ENCODE peak calls at places on chromosomes 7 and 10, in eight cellular contexts. K is neural progenitor cell; R is naive thymus-derived CD4-positive, alpha-beta T cell; W is NCI-H2107; A is stimulated activated CD4-positive, alpha-beta T cell treated with anti-CD3 and anti-CD28 coated beads, Interleukin-1b, Interleukin-23, amount 100 ng/mL, for 24 hours; E is HT1080; L is SW 1271; U is NCI-H1436. F is an unnamed sample.

GRCh38 chr10:784759-785538 is 95.5 kb upstream of the DIP2C start:
- DNase-seq in U (peak; percentile 67), L (no peak), R (no peak), E (peak; percentile 68), K (peak; percentile 78), A (peak; percentile 73), W (no peak), F (peak; percentile 7)

GRCh38 chr10:46520941-46521340 is 35.5 kb downstream of the GPRIN2 start:
- DNase-seq in E (peak; percentile 59), W (no peak), L (no peak), K (no peak), A (no peak), R (no peak), U (no peak), F (no peak)

GRCh38 chr7:1087952-1088920 is at the start of gene GPER1:
- DNase-seq in U (no peak), R (no peak), A (no peak), L (no peak), W (no peak), E (no peak), K (peak; percentile 80), F (no peak)

GRCh38 chr7:3267928-3268690 is 32.9 kb upstream of the SDK1 start:
- DNase-seq in A (no peak), U (peak; percentile 95), K (no peak), E (peak; percentile 81), L (no peak), W (no peak), R (no peak), F (no peak)

GRCh38 chr7:143456992-143457793 is 13.9 kb downstream of the TAS2R60 start:
- DNase-seq in U (no peak), A (no peak), W (no peak), K (no peak), R (no peak), E (no peak), L (no peak), F (peak; percentile 2)

GRCh38 chr10:101566333-101567164 is 21.5 kb downstream of the POLL start:
- DNase-seq in L (no peak), A (no peak), U (peak; percentile 41), R (no peak), K (peak; percentile 78), E (no peak), W (no peak), F (no peak)

GRCh38 chr7:70489808-70490207 is 642.1 kb upstream of the GALNT17 start:
- DNase-seq in E (no peak), R (no peak), L (no peak), K (no peak), A (no peak), U (no peak), W (no peak), F (no peak)

GRCh38 chr7:151446412-151446811 is 6.5 kb upstream of the CRYGN start:
- DNase-seq in W (no peak), U (no peak), R (no peak), K (no peak), E (no peak), A (no peak), L (no peak), F (no peak)

GRCh38 chr7:27166475-27167169 is 1.3 kb upstream of the HOXA9 start:
- DNase-seq in U (no peak), E (peak; percentile 17), L (no peak), W (no peak), R (no peak), A (no peak), K (peak; percentile 43), F (no peak)

GRCh38 chr7:110010379-110010778 is 1080.5 kb upstream of the LRRN3 start:
- DNase-seq in E (peak; percentile 3), R (no peak), W (no peak), U (no peak), K (no peak), L (no peak), A (no peak), F (no peak)

GRCh38 chr10:16890691-16891090 is 73.5 kb upstream of the RSU1 start:
- DNase-seq in W (no peak), K (no peak), U (no peak), E (no peak), R (no peak), A (no peak), L (no peak), F (no peak)

GRCh38 chr7:54932818-54933543 is 85.8 kb upstream of the EGFR start:
- DNase-seq in K (peak; percentile 82), E (peak; percentile 69), R (no peak), U (peak; percentile 81), W (peak; percentile 69), L (peak; percentile 45), A (no peak), F (no peak)

GRCh38 chr10:73577788-73578187 is 13.4 kb downstream of the USP54 start:
- DNase-seq in A (no peak), W (no peak), U (no peak), E (no peak), R (no peak), K (peak; percentile 5), L (no peak), F (no peak)

GRCh38 chr7:123715793-123716192 is 33.0 kb downstream of the WASL start:
- DNase-seq in R (no peak), L (no peak), W (no peak), U (no peak), K (no peak), E (no peak), A (no peak), F (no peak)

GRCh38 chr10:75444781-75445386 is 13.5 kb downstream of the LRMDA start:
- DNase-seq in A (no peak), L (no peak), R (no peak), U (no peak), E (peak; percentile 38), W (no peak), K (no peak), F (no peak)

GRCh38 chr10:412109-412508 is 276.9 kb downstream of the ZMYND11 start:
- DNase-seq in R (no peak), A (no peak), K (no peak), L (no peak), W (no peak), E (no peak), U (no peak), F (no peak)

GRCh38 chr7:132872034-132872433 is 209.9 kb downstream of the CHCHD3 start:
- DNase-seq in A (no peak), R (no peak), U (no peak), E (no peak), W (no peak), K (no peak), L (no peak), F (no peak)

GRCh38 chr10:118800920-118801319 is 46.1 kb upstream of the CACUL1 start:
- DNase-seq in E (no peak), W (no peak), A (no peak), R (no peak), K (no peak), L (no peak), U (no peak), F (no peak)

GRCh38 chr7:74417419-74417971 is 36.2 kb upstream of the GTF2IRD1 start:
- DNase-seq in R (peak; percentile 48), U (peak; percentile 40), E (peak; percentile 51), K (peak; percentile 82), W (peak; percentile 49), A (peak; percentile 30), L (peak; percentile 33), F (peak; percentile 35)

GRCh38 chr10:100781145-100781665 is 35.8 kb downstream of the PAX2 start:
- DNase-seq in U (no peak), K (no peak), L (no peak), A (no peak), W (no peak), E (no peak), R (no peak), F (no peak)

GRCh38 chr7:636396-636795 is 90.1 kb upstream of the DNAAF5 start:
- DNase-seq in K (peak; percentile 11), L (peak; percentile 46), U (no peak), E (no peak), R (peak; percentile 23), A (no peak), W (no peak), F (no peak)

GRCh38 chr7:23247602-23248335 is 1.2 kb downstream of the GPNMB start:
- DNase-seq in A (no peak), U (no peak), R (peak; percentile 9), K (peak; percentile 9), L (no peak), E (no peak), W (no peak), F (no peak)

GRCh38 chr7:140260767-140261486 is 84.1 kb upstream of the KDM7A start:
- DNase-seq in E (no peak), A (no peak), W (no peak), R (no peak), U (no peak), K (no peak), L (no peak), F (no peak)

GRCh38 chr7:24827027-24827426 is 69.8 kb upstream of the GSDME start:
- DNase-seq in A (no peak), L (no peak), R (no peak), W (no peak), K (no peak), U (no peak), E (peak; percentile 12), F (no peak)

GRCh38 chr10:132329565-132330485 is 2.2 kb upstream of the LRRC27 start:
- DNase-seq in L (no peak), E (peak; percentile 80), W (no peak), A (no peak), R (no peak), K (no peak), U (no peak), F (no peak)

GRCh38 chr7:134567368-134567767 is 18.5 kb downstream of the AKR1B15 start:
- DNase-seq in U (no peak), L (no peak), A (no peak), W (no peak), K (no peak), E (no peak), R (no peak), F (no peak)

GRCh38 chr7:152128741-152129461 is 103.4 kb downstream of the GALNT11 start:
- DNase-seq in L (no peak), R (no peak), A (no peak), W (no peak), U (no peak), E (no peak), K (no peak), F (no peak)

GRCh38 chr7:156379242-156380070 is 261.1 kb upstream of the RNF32 start:
- DNase-seq in L (no peak), R (no peak), E (no peak), A (no peak), W (no peak), U (no peak), K (no peak), F (no peak)

GRCh38 chr7:1458676-1459511 is at the start of gene MICALL2:
- DNase-seq in A (peak; percentile 25), L (peak; percentile 46), R (peak; percentile 25), U (no peak), W (no peak), E (peak; percentile 89), K (peak; percentile 55), F (peak; percentile 66)

GRCh38 chr10:71712572-71713134 is 6.9 kb downstream of the C10orf105 start:
- DNase-seq in R (no peak), U (no peak), E (no peak), L (no peak), K (no peak), W (no peak), A (no peak), F (no peak)

GRCh38 chr10:30775779-30776591 is 146.4 kb upstream of the LYZL2 start:
- DNase-seq in E (no peak), R (no peak), K (no peak), A (no peak), W (no peak), L (no peak), U (no peak), F (peak; percentile 35)

GRCh38 chr10:22554481-22555182 is 159.7 kb downstream of the PIP4K2A start:
- DNase-seq in E (no peak), W (peak; percentile 41), R (no peak), U (no peak), K (peak; percentile 82), A (no peak), L (no peak), F (no peak)

GRCh38 chr10:68628576-68629127 is 68.5 kb downstream of the TET1 start:
- DNase-seq in L (no peak), A (no peak), E (peak; percentile 33), W (no peak), R (no peak), U (no peak), K (no peak), F (no peak)

GRCh38 chr10:98758451-98758850 is 311.7 kb upstream of the HPS1 start:
- DNase-seq in W (no peak), R (no peak), A (no peak), K (no peak), E (no peak), L (no peak), U (no peak), F (no peak)